ENCODE peak calls at places on chromosomes 16 and 17, in four cellular contexts. One of them, this sample, is unnamed.

GRCh38 chr17:47315451-47316266 is 8.1 kb upstream of the EFCAB13 start:
- DNase-seq in cardiac muscle cell: peak; percentile 90
- DNase-seq in GM23338: peak; percentile 77
- DNase-seq in A549: peak; percentile 78
- DNase-seq in this sample: peak; percentile 87

GRCh38 chr16:48583075-48584065 is 26.6 kb downstream of the N4BP1 start:
- DNase-seq in GM23338: no peak
- DNase-seq in cardiac muscle cell: peak; percentile 30
- DNase-seq in A549: no peak
- DNase-seq in this sample: peak; percentile 34

GRCh38 chr16:58464916-58465731 is 34.8 kb upstream of the NDRG4 start:
- DNase-seq in cardiac muscle cell: no peak
- DNase-seq in A549: peak; percentile 51
- DNase-seq in GM23338: peak; percentile 80
- DNase-seq in this sample: no peak

GRCh38 chr17:48610282-48611211 is at the start of gene HOXB7:
- DNase-seq in A549: peak; percentile 75
- DNase-seq in cardiac muscle cell: no peak
- DNase-seq in GM23338: peak; percentile 60
- DNase-seq in this sample: no peak

GRCh38 chr16:1377406-1378010 is 25.8 kb downstream of the GNPTG start:
- DNase-seq in GM23338: no peak
- DNase-seq in cardiac muscle cell: no peak
- DNase-seq in A549: no peak
- DNase-seq in this sample: no peak

GRCh38 chr17:81097134-81097942 is 62.4 kb downstream of the BAIAP2 start:
- DNase-seq in cardiac muscle cell: peak; percentile 87
- DNase-seq in A549: peak; percentile 82
- DNase-seq in GM23338: peak; percentile 72
- DNase-seq in this sample: peak; percentile 94

GRCh38 chr16:23407436-23408125 is 45.4 kb downstream of the COG7 start:
- DNase-seq in cardiac muscle cell: no peak
- DNase-seq in GM23338: no peak
- DNase-seq in A549: no peak
- DNase-seq in this sample: no peak

GRCh38 chr16:17224859-17225258 is 245.9 kb downstream of the XYLT1 start:
- DNase-seq in A549: no peak
- DNase-seq in GM23338: no peak
- DNase-seq in cardiac muscle cell: peak; percentile 75
- DNase-seq in this sample: peak; percentile 92

GRCh38 chr17:47687748-47688147 is 6.2 kb upstream of the TBKBP1 start:
- DNase-seq in GM23338: peak; percentile 61
- DNase-seq in cardiac muscle cell: no peak
- DNase-seq in A549: no peak
- DNase-seq in this sample: peak; percentile 55

GRCh38 chr17:14398766-14399165 is 97.9 kb downstream of the HS3ST3B1 start:
- DNase-seq in cardiac muscle cell: no peak
- DNase-seq in GM23338: no peak
- DNase-seq in A549: no peak
- DNase-seq in this sample: no peak

GRCh38 chr16:1007284-1007850 is 25.8 kb downstream of the SOX8 start:
- DNase-seq in A549: no peak
- DNase-seq in GM23338: no peak
- DNase-seq in cardiac muscle cell: no peak
- DNase-seq in this sample: no peak

GRCh38 chr17:44916059-44916780 is 920 bp upstream of the GFAP start:
- DNase-seq in GM23338: no peak
- DNase-seq in A549: no peak
- DNase-seq in cardiac muscle cell: no peak
- DNase-seq in this sample: peak; percentile 28

GRCh38 chr17:15288859-15289258 is 23.7 kb upstream of the PMP22 start:
- DNase-seq in GM23338: no peak
- DNase-seq in cardiac muscle cell: no peak
- DNase-seq in A549: no peak
- DNase-seq in this sample: no peak

GRCh38 chr17:80640379-80641071 is 95.9 kb downstream of the RPTOR start:
- DNase-seq in cardiac muscle cell: no peak
- DNase-seq in A549: no peak
- DNase-seq in GM23338: no peak
- DNase-seq in this sample: no peak

GRCh38 chr17:17421346-17422216 is 55.2 kb upstream of the MED9 start:
- DNase-seq in A549: no peak
- DNase-seq in cardiac muscle cell: no peak
- DNase-seq in GM23338: no peak
- DNase-seq in this sample: no peak

GRCh38 chr17:4583796-4584124 is 569 bp upstream of the SMTNL2 start:
- DNase-seq in GM23338: peak; percentile 74
- DNase-seq in A549: peak; percentile 68
- DNase-seq in cardiac muscle cell: peak; percentile 40
- DNase-seq in this sample: no peak

GRCh38 chr16:4114257-4115208 is 1.7 kb downstream of the ADCY9 start:
- DNase-seq in A549: no peak
- DNase-seq in GM23338: no peak
- DNase-seq in cardiac muscle cell: no peak
- DNase-seq in this sample: no peak

GRCh38 chr17:61809816-61810392 is 53.4 kb downstream of the BRIP1 start:
- DNase-seq in GM23338: no peak
- DNase-seq in cardiac muscle cell: peak; percentile 78
- DNase-seq in A549: no peak
- DNase-seq in this sample: peak; percentile 74

GRCh38 chr16:31147574-31147973 is 2.3 kb downstream of the PRSS36 start:
- DNase-seq in GM23338: no peak
- DNase-seq in cardiac muscle cell: no peak
- DNase-seq in A549: no peak
- DNase-seq in this sample: no peak

GRCh38 chr17:30316736-30317135 is 17.1 kb downstream of the TMIGD1 start:
- DNase-seq in cardiac muscle cell: no peak
- DNase-seq in A549: no peak
- DNase-seq in GM23338: no peak
- DNase-seq in this sample: no peak

GRCh38 chr17:82924812-82925211 is 85.0 kb upstream of the ZNF750 start:
- DNase-seq in A549: no peak
- DNase-seq in cardiac muscle cell: no peak
- DNase-seq in GM23338: no peak
- DNase-seq in this sample: no peak

GRCh38 chr17:32875904-32876413 is 965 bp downstream of the MYO1D start:
- DNase-seq in GM23338: no peak
- DNase-seq in cardiac muscle cell: peak; percentile 33
- DNase-seq in A549: no peak
- DNase-seq in this sample: no peak

GRCh38 chr17:57861000-57861736 is 11.3 kb upstream of the MRPS23 start:
- DNase-seq in A549: peak; percentile 90
- DNase-seq in GM23338: peak; percentile 75
- DNase-seq in cardiac muscle cell: no peak
- DNase-seq in this sample: peak; percentile 66

GRCh38 chr17:18025596-18026407 is 13.2 kb downstream of the ATPAF2 start:
- DNase-seq in A549: no peak
- DNase-seq in cardiac muscle cell: peak; percentile 39
- DNase-seq in GM23338: no peak
- DNase-seq in this sample: peak; percentile 60

GRCh38 chr16:85354623-85355514 is 242.6 kb upstream of the CIBAR2 start:
- DNase-seq in cardiac muscle cell: peak; percentile 26
- DNase-seq in A549: no peak
- DNase-seq in GM23338: no peak
- DNase-seq in this sample: peak; percentile 77

GRCh38 chr16:86099326-86099725 is 200.4 kb downstream of the IRF8 start:
- DNase-seq in cardiac muscle cell: no peak
- DNase-seq in GM23338: no peak
- DNase-seq in A549: no peak
- DNase-seq in this sample: no peak

GRCh38 chr17:59761385-59762021 is 54.0 kb downstream of the VMP1 start:
- DNase-seq in cardiac muscle cell: peak; percentile 89
- DNase-seq in A549: peak; percentile 81
- DNase-seq in GM23338: peak; percentile 67
- DNase-seq in this sample: peak; percentile 58

GRCh38 chr17:49342575-49342936 is 19.5 kb downstream of the ZNF652 start:
- DNase-seq in A549: no peak
- DNase-seq in GM23338: no peak
- DNase-seq in cardiac muscle cell: no peak
- DNase-seq in this sample: peak; percentile 13

GRCh38 chr17:8125196-8125946 is 1.5 kb upstream of the HES7 start:
- DNase-seq in GM23338: peak; percentile 74
- DNase-seq in A549: peak; percentile 81
- DNase-seq in cardiac muscle cell: peak; percentile 70
- DNase-seq in this sample: no peak

GRCh38 chr16:48958681-48959080 is 323.0 kb downstream of the CBLN1 start:
- DNase-seq in A549: no peak
- DNase-seq in GM23338: no peak
- DNase-seq in cardiac muscle cell: no peak
- DNase-seq in this sample: no peak

GRCh38 chr17:77214743-77215142 is 74.0 kb downstream of the SEC14L1 start:
- DNase-seq in cardiac muscle cell: peak; percentile 44
- DNase-seq in GM23338: peak; percentile 79
- DNase-seq in A549: peak; percentile 79
- DNase-seq in this sample: peak; percentile 54

GRCh38 chr17:77212833-77213777 is 72.3 kb downstream of the SEC14L1 start:
- DNase-seq in GM23338: no peak
- DNase-seq in cardiac muscle cell: no peak
- DNase-seq in A549: no peak
- DNase-seq in this sample: no peak

GRCh38 chr17:77213778-77214132 is 73.0 kb downstream of the SEC14L1 start:
- DNase-seq in cardiac muscle cell: no peak
- DNase-seq in A549: no peak
- DNase-seq in GM23338: no peak
- DNase-seq in this sample: no peak

GRCh38 chr17:77215281-77215680 is 74.5 kb downstream of the SEC14L1 start:
- DNase-seq in A549: no peak
- DNase-seq in GM23338: no peak
- DNase-seq in cardiac muscle cell: no peak
- DNase-seq in this sample: no peak

DNA sequence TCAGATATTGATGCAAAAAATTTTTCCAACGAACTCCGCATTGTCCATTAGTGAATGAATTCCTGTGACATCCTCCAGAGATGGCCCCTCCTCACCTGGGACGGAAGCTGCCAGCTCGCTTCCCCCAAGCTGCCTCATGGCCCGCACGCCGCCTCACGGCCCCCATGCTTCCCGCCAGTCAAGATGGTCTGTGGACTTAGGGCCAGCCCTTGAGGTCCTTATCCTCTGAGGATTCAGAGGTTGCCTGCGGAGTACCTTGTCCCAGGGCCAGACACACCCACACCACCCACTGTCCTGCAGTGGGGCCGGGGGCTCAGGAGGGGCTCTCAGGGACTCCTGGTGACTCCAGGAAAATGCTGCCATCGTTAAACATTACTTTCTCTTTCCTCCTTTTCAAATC is 73.6 kb downstream of the SEC14L1 start:
- DNase-seq in GM23338: no peak
- DNase-seq in cardiac muscle cell: no peak
- DNase-seq in A549: no peak
- DNase-seq in this sample: no peak
- H3K4me3 ChIP-seq in GM23338: no peak overlapping the region
- H3K4me3 ChIP-seq in cardiac muscle cell: no peak overlapping the region
- H3K4me3 ChIP-seq in A549: no peak overlapping the region
- H3K4me3 ChIP-seq in this sample: no peak overlapping the region

DNA sequence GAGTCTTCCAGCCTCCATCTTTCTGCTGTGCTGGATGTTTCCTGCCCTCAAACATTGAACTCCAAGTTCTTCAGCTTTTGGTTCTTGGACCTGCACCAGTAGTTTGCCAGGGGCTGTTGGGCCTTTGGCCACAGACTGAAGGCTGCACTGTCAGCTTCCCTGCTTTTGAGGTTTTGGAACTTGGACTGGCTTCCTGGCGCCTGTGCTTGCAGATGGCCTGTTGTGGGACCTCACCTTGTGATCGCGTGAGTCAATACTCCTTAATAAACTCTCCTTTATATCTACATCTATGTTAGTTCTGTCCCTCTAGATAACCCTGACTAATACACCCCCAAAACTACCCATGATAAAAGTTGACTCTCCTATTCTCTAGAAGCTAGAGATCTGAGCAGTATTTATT is 7.6 kb upstream of the CD300A start:
- DNase-seq in GM23338: no peak
- DNase-seq in A549: no peak
- DNase-seq in cardiac muscle cell: no peak
- DNase-seq in this sample: no peak
- TF ChIP-seq CTCF in GM23338: no peak
- TF ChIP-seq CTCF in A549: no peak
- TF ChIP-seq CTCF in cardiac muscle cell: no peak
- TF ChIP-seq CTCF in this sample: no peak

DNA sequence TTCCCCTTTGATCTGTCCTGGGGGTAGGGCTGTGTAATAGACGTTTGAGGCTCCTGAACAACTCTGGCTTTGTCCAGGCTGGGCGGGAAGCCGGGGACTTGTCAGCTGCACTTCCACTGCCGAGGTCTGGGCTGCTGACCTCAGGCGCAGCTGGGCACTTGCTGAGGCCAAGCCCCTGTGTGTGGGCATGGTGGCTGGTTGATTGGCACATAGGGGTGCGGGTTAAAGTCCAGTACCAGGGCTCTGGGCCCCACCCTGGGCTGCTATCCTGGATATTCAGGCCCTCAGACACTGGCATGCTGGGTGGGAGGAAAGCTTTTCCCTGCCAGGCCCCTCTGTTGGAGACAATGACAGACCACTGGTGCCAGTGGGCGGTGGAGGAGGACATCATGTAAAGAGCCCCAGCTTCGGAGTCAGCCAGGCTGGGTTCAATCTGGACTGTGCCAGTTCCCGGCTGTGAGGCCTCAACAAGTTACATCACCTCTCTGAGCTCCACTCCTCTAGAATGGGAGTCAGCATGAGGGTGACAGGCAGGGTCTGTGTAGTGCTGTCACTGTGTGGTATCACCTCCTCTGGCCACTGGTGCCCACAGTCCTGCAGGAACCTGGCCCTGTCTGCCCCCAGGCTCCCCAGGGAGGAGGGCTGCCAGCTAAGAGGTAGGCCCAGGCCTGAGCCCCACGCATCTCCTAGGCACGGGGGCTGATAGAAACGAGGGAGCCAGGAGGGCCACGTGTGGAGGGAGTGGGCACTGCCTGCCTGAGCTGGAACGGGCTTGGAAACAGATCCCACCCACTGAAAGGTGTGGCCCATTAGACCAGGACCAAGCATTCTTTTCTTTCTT is 42.5 kb downstream of the PSME3IP1 start:
- DNase-seq in A549: no peak
- DNase-seq in cardiac muscle cell: no peak
- DNase-seq in GM23338: no peak
- DNase-seq in this sample: no peak
- H3K4me3 ChIP-seq in A549: no peak overlapping the region
- H3K4me3 ChIP-seq in cardiac muscle cell: no peak overlapping the region
- H3K4me3 ChIP-seq in GM23338: no peak overlapping the region
- H3K4me3 ChIP-seq in this sample: no peak overlapping the region

GRCh38 chr17:39665642-39666221 is 583 bp downstream of the TCAP start:
- DNase-seq in A549: peak; percentile 62
- DNase-seq in GM23338: no peak
- DNase-seq in cardiac muscle cell: no peak
- DNase-seq in this sample: peak; percentile 23
- TF ChIP-seq CTCF in A549: no peak
- TF ChIP-seq CTCF in GM23338: no peak
- TF ChIP-seq CTCF in cardiac muscle cell: no peak
- TF ChIP-seq CTCF in this sample: no peak

DNA sequence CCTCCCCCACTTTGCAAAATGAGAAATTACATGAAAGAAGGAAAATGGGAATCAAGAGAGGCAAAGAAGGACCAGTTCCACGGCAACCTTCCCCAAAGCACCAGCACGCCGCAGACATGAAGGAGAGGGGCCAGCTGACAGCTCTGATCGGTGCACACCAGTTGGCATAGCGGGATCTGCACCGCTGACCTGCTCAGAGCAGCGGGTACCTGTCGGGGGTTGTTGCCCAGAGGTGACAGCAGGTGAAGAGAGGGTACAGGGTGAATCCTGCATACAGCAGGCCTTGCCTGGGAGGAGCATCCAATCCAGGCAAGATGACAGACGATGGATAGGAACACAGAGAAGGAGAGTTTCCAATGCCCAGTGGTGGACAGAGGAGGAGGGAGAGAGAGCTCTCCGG is 24.1 kb downstream of the CEP295NL start:
- DNase-seq in GM23338: no peak
- DNase-seq in cardiac muscle cell: no peak
- DNase-seq in A549: no peak
- DNase-seq in this sample: no peak
- H3K4me3 ChIP-seq in GM23338: no peak overlapping the region
- H3K4me3 ChIP-seq in cardiac muscle cell: no peak overlapping the region
- H3K4me3 ChIP-seq in A549: no peak overlapping the region
- H3K4me3 ChIP-seq in this sample: peak overlapping the region; percentile 13

This sample was measured in foreskin fibroblast.